ENCODE peak calls at places on chromosomes 5 and 9, in seven cellular contexts. Q, A, F, K, I, L and H are unnamed samples.
A peak's percentile ranks its signal among the peaks of the same experiment; 100 is the strongest.

GRCh38 chr5:132651838-132652476 is 6.0 kb upstream of the IL13 start:
- DNase-seq in Q (peak; percentile 57), A (no peak), F (no peak), K (no peak), I (no peak), L (no peak), H (no peak)

GRCh38 chr9:112945620-112946208 is 55.0 kb upstream of the SLC46A2 start:
- DNase-seq in Q (peak; percentile 20), A (peak; percentile 15), F (no peak), K (peak; percentile 36), I (peak; percentile 41), L (no peak), H (no peak)

GRCh38 chr9:112753725-112754124 is 3.2 kb downstream of the SNX30 start:
- DNase-seq in Q (no peak), A (no peak), F (no peak), K (no peak), I (no peak), L (no peak), H (no peak)

GRCh38 chr5:123223906-123224305 is 134.9 kb downstream of the PRDM6 start:
- DNase-seq in Q (no peak), A (no peak), F (no peak), K (no peak), I (no peak), L (no peak), H (no peak)

GRCh38 chr5:135589152-135589551 is 10.4 kb upstream of the CXCL14 start:
- DNase-seq in Q (no peak), A (no peak), F (no peak), K (no peak), I (no peak), L (no peak), H (no peak)

GRCh38 chr5:142079243-142079642 is 29.3 kb upstream of the NDFIP1 start:
- DNase-seq in Q (no peak), A (no peak), F (no peak), K (peak; percentile 42), I (no peak), L (no peak), H (no peak)

GRCh38 chr5:7592910-7593309 is 197.0 kb downstream of the ADCY2 start:
- DNase-seq in Q (no peak), A (no peak), F (no peak), K (peak; percentile 6), I (no peak), L (no peak), H (no peak)

GRCh38 chr9:133090187-133090586 is 28.4 kb downstream of the CEL start:
- DNase-seq in Q (no peak), A (no peak), F (no peak), K (peak; percentile 77), I (no peak), L (no peak), H (no peak)

GRCh38 chr5:60978968-60979367 is 34.0 kb downstream of the NDUFAF2 start:
- DNase-seq in Q (no peak), A (no peak), F (no peak), K (no peak), I (no peak), L (no peak), H (no peak)

GRCh38 chr9:17900604-17901003 is 321.7 kb downstream of the SH3GL2 start:
- DNase-seq in Q (no peak), A (no peak), F (no peak), K (no peak), I (no peak), L (no peak), H (no peak)

GRCh38 chr5:113546711-113547159 is 33.2 kb downstream of the YTHDC2 start:
- DNase-seq in Q (no peak), A (no peak), F (no peak), K (no peak), I (no peak), L (no peak), H (no peak)

GRCh38 chr9:12640021-12640587 is 53.1 kb upstream of the TYRP1 start:
- DNase-seq in Q (no peak), A (peak; percentile 27), F (no peak), K (peak; percentile 5), I (no peak), L (no peak), H (no peak)

GRCh38 chr5:96747718-96748117 is 60.0 kb downstream of the ERAP1 start:
- DNase-seq in Q (no peak), A (no peak), F (no peak), K (no peak), I (no peak), L (no peak), H (no peak)

GRCh38 chr5:132215329-132215728 is 12.3 kb downstream of the P4HA2 start:
- DNase-seq in Q (no peak), A (no peak), F (no peak), K (peak; percentile 81), I (no peak), L (no peak), H (no peak)

GRCh38 chr5:132462856-132463745 is 27.5 kb downstream of the IRF1 start:
- DNase-seq in Q (no peak), A (no peak), F (no peak), K (no peak), I (no peak), L (no peak), H (no peak)

GRCh38 chr5:108212775-108213346 is 169.0 kb downstream of the FBXL17 start:
- DNase-seq in Q (no peak), A (peak; percentile 64), F (no peak), K (no peak), I (peak; percentile 21), L (no peak), H (no peak)

GRCh38 chr5:159786901-159787691 is 129.2 kb upstream of the ADRA1B start:
- DNase-seq in Q (no peak), A (no peak), F (no peak), K (peak; percentile 45), I (no peak), L (no peak), H (no peak)

GRCh38 chr5:112604741-112605390 is 132.8 kb upstream of the APC start:
- DNase-seq in Q (peak; percentile 17), A (peak; percentile 68), F (no peak), K (peak; percentile 12), I (no peak), L (peak; percentile 13), H (peak; percentile 11)

GRCh38 chr5:93748875-93749397 is 7.5 kb upstream of the POU5F2 start:
- DNase-seq in Q (no peak), A (peak; percentile 16), F (no peak), K (no peak), I (no peak), L (no peak), H (no peak)

GRCh38 chr5:43227655-43228054 is 35.6 kb downstream of the NIM1K start:
- DNase-seq in Q (peak; percentile 41), A (peak; percentile 46), F (no peak), K (peak; percentile 52), I (no peak), L (no peak), H (no peak)

GRCh38 chr9:101737705-101738565 is 512 bp downstream of the GRIN3A start:
- DNase-seq in Q (no peak), A (no peak), F (no peak), K (peak; percentile 56), I (no peak), L (no peak), H (no peak)

GRCh38 chr5:81207009-81207408 is 26.1 kb upstream of the CKMT2 start:
- DNase-seq in Q (peak; percentile 17), A (no peak), F (no peak), K (no peak), I (no peak), L (no peak), H (peak; percentile 21)

DNA sequence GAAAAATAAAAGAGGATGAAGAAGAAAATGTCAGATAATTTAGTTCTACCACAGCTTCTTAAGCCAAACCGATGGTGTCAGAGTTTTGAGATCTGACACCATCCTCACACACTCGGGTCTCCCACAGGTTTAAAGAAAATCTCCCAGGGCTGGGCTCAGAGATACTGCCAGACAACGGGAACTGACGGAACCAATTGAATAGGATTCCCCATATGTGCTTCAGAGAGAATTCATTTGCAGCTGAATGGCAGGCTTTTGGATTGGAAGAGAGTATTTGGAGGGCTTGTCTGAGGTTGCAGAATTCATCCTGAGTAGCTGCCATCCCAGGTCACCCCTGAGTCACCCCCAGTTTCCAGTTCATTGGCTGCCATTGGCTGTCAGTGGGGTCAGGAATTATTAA is 131.2 kb downstream of the PDZD2 start:
- DNase-seq in Q (no peak), A (no peak), F (no peak), K (no peak), I (no peak), L (no peak), H (no peak)
- TF ChIP-seq TAF1 in Q (no peak), A (no peak), F (no peak), K (no peak), I (no peak), L (no peak), H (no peak)

DNA sequence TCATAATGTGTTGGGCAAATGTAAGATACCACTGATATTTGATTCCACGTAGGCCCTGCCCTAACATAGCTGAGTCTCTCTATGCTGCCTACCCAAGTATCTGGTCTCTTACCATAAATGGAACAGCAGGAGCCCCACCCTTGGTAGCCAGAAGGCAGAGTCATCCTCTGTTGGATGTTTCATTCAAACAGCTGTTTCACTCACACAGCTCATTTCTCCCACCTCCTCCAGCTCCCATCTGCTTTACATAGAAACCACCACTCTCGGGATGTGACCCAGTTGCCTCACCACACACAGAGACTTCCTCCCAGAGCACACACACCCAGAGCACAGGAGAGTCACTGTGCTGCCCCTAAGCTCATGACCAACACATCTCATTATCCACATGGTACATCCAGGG is 165.3 kb downstream of the TMEM167A start:
- DNase-seq in Q (no peak), A (no peak), F (no peak), K (no peak), I (no peak), L (no peak), H (no peak)
- TF ChIP-seq TAF1 in Q (no peak), A (no peak), F (no peak), K (no peak), I (no peak), L (no peak), H (no peak)

GRCh38 chr5:151670953-151671636 is 15.6 kb downstream of the SPARC start:
- DNase-seq in Q (no peak), A (no peak), F (no peak), K (no peak), I (no peak), L (no peak), H (no peak)
- TF ChIP-seq TAF1 in Q (no peak), A (no peak), F (no peak), K (no peak), I (no peak), L (no peak), H (no peak)

DNA sequence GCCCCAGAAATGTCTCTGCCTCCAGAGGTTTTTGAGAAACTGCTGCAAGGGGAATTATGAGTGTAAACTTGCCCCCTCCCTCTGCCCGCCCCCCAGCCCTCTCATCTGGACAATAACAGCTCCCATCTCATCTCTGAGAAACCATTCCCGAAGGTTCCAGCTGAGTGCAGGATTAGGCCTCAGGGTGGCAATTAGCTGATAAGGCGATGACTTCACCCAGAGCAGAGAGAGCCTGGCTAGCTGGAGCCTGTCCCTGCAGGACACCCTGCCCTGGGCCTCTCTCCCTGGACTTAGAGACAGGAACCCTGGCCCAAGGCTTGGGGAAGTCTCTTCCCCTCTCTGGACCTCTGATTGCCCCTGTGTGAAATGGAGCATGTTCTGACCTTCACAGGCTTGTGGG is 45.7 kb upstream of the HAND1 start:
- DNase-seq in Q (no peak), A (no peak), F (no peak), K (peak; percentile 71), I (no peak), L (no peak), H (no peak)
- TF ChIP-seq TAF1 in Q (no peak), A (no peak), F (no peak), K (no peak), I (no peak), L (no peak), H (no peak)

GRCh38 chr9:70589571-70590263 is 175.3 kb upstream of the KLF9 start:
- DNase-seq in Q (no peak), A (no peak), F (no peak), K (no peak), I (no peak), L (no peak), H (no peak)
- TF ChIP-seq TAF1 in Q (no peak), A (no peak), F (no peak), K (no peak), I (no peak), L (no peak), H (no peak)